ENCODE peak calls at places on chromosomes 2 and 18, in nine cellular contexts. E is WERI-Rb-1, O is fibroblast of pulmonary artery, T is foreskin fibroblast, V is fibroblast of lung, R is H1, C is uterus, D is Panc1, B is suprapubic skin. P is an unnamed sample.

GRCh38 chr2:203706403-203706802 is at the start of gene CD28:
- DNase-seq in O (no peak), R (no peak), T (no peak), V (no peak), E (no peak), D (no peak), C (no peak), B (no peak), P (no peak)

GRCh38 chr18:384897-385296 is 115.6 kb downstream of the COLEC12 start:
- DNase-seq in R (no peak), V (no peak), O (no peak), B (no peak), D (no peak), E (peak), T (no peak), C (no peak), P (no peak)

GRCh38 chr2:176423819-176424218 is 154.6 kb downstream of the MTX2 start:
- DNase-seq in B (no peak), O (no peak), T (no peak), C (no peak), R (no peak), D (no peak), V (no peak), E (no peak), P (no peak)

GRCh38 chr2:65382776-65383357 is 49.5 kb downstream of the SPRED2 start:
- DNase-seq in R (no peak), V (peak), B (peak), O (peak), E (no peak), C (peak), T (peak), D (no peak), P (peak)

GRCh38 chr2:149037851-149038250 is 648 bp upstream of the LYPD6B start:
- DNase-seq in V (no peak), C (no peak), R (no peak), B (no peak), D (no peak), O (no peak), T (no peak), E (peak), P (no peak)

GRCh38 chr2:157468931-157469708 is 25.2 kb upstream of the CYTIP start:
- DNase-seq in T (peak), C (no peak), O (peak), R (no peak), B (no peak), V (peak), D (no peak), E (no peak), P (peak)

GRCh38 chr2:197668296-197668695 is 7.1 kb downstream of the RFTN2 start:
- DNase-seq in E (no peak), T (no peak), C (no peak), B (no peak), O (no peak), D (no peak), R (no peak), V (no peak), P (no peak)

GRCh38 chr2:67339234-67339885 is 57.8 kb upstream of the ETAA1 start:
- DNase-seq in R (no peak), V (no peak), C (no peak), E (no peak), T (no peak), B (no peak), D (no peak), O (no peak), P (no peak)

GRCh38 chr2:13884271-13884976 is 748.1 kb upstream of the LRATD1 start:
- DNase-seq in B (no peak), T (no peak), C (no peak), D (no peak), E (no peak), V (peak), O (peak), R (no peak), P (no peak)

GRCh38 chr2:202814226-202814625 is 57.3 kb downstream of the ICA1L start:
- DNase-seq in T (no peak), O (no peak), D (no peak), R (no peak), E (no peak), V (no peak), C (no peak), B (no peak), P (no peak)

GRCh38 chr18:33184178-33184577 is 256.3 kb downstream of the CCDC178 start:
- DNase-seq in E (no peak), C (no peak), V (peak), O (peak), D (no peak), B (no peak), T (no peak), R (no peak), P (peak)

GRCh38 chr18:38654966-38655365 is 1089.4 kb upstream of the CELF4 start:
- DNase-seq in V (peak), D (no peak), O (peak), T (no peak), R (no peak), B (no peak), C (no peak), E (no peak), P (no peak)

GRCh38 chr2:155930312-155930711 is 402.2 kb downstream of the NR4A2 start:
- DNase-seq in O (no peak), E (no peak), R (no peak), T (no peak), D (no peak), B (no peak), C (no peak), V (no peak), P (no peak)

GRCh38 chr18:44789704-44790103 is 109.0 kb downstream of the SETBP1 start:
- DNase-seq in R (no peak), C (peak), B (no peak), O (peak), V (no peak), E (no peak), T (peak), D (no peak), P (no peak)

GRCh38 chr2:143397886-143398614 is 268.8 kb downstream of the ARHGAP15 start:
- DNase-seq in E (no peak), V (peak), C (no peak), T (peak), R (no peak), O (peak), D (no peak), B (no peak), P (peak)

GRCh38 chr2:21386666-21387065 is 262.9 kb downstream of the TDRD15 start:
- DNase-seq in D (no peak), V (no peak), T (no peak), E (no peak), C (no peak), B (no peak), R (no peak), O (no peak), P (no peak)

GRCh38 chr2:21396252-21396651 is 272.5 kb downstream of the TDRD15 start:
- DNase-seq in T (no peak), O (no peak), B (no peak), R (no peak), D (no peak), V (no peak), C (no peak), E (no peak), P (peak)

GRCh38 chr2:21395366-21395765 is 271.6 kb downstream of the TDRD15 start:
- DNase-seq in O (no peak), B (no peak), V (no peak), R (no peak), C (no peak), T (no peak), E (peak), D (no peak), P (peak)

DNA sequence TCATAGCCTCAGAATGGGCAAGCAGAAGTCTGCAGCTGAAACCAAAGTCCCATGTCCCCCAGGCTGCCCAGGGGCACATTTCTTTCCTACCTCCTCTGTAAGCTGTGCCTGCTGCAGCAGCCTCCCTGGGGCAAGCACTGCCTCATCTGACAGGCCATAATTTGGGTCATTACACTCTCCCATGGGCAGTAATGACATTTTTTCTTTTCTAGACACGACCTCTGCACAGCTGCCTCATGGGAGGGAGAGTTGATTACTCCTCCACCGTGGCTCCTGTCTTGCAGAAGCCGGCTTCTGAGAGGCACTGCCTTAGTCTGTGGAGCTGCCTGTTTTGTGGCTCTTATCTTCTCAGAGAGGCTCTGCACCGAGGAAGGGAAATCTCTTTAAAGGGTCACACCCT is 268.9 kb downstream of the TDRD15 start:
- DNase-seq in B (no peak), D (no peak), T (no peak), O (no peak), V (no peak), R (no peak), C (no peak), E (no peak), P (no peak)
- H3K4me3 ChIP-seq in B (no peak), D (no peak), T (no peak), O (no peak), V (no peak), R (no peak), C (no peak), E (no peak), P (no peak)

GRCh38 chr18:58495202-58495601 is 133.7 kb downstream of the ALPK2 start:
- DNase-seq in O (no peak), R (no peak), C (no peak), E (no peak), V (peak), T (peak), D (no peak), B (no peak), P (peak)

GRCh38 chr18:58497845-58498244 is 131.0 kb downstream of the ALPK2 start:
- DNase-seq in E (no peak), D (no peak), C (no peak), R (no peak), V (no peak), B (no peak), T (peak), O (peak), P (peak)

GRCh38 chr18:58495634-58496033 is 133.3 kb downstream of the ALPK2 start:
- DNase-seq in C (no peak), D (no peak), R (no peak), T (no peak), V (no peak), E (no peak), O (no peak), B (no peak), P (no peak)

GRCh38 chr18:58496937-58497336 is 132.0 kb downstream of the ALPK2 start:
- DNase-seq in B (peak), E (peak), C (no peak), O (peak), V (no peak), D (no peak), T (no peak), R (no peak), P (no peak)

GRCh38 chr18:58496231-58496630 is 132.7 kb downstream of the ALPK2 start:
- DNase-seq in V (no peak), O (no peak), D (no peak), B (no peak), R (no peak), E (no peak), C (no peak), T (peak), P (no peak)
- TF ChIP-seq CTCF in V (no peak), O (no peak), D (no peak), B (no peak), R (no peak), E (no peak), C (no peak), T (no peak), P (no peak)

DNA sequence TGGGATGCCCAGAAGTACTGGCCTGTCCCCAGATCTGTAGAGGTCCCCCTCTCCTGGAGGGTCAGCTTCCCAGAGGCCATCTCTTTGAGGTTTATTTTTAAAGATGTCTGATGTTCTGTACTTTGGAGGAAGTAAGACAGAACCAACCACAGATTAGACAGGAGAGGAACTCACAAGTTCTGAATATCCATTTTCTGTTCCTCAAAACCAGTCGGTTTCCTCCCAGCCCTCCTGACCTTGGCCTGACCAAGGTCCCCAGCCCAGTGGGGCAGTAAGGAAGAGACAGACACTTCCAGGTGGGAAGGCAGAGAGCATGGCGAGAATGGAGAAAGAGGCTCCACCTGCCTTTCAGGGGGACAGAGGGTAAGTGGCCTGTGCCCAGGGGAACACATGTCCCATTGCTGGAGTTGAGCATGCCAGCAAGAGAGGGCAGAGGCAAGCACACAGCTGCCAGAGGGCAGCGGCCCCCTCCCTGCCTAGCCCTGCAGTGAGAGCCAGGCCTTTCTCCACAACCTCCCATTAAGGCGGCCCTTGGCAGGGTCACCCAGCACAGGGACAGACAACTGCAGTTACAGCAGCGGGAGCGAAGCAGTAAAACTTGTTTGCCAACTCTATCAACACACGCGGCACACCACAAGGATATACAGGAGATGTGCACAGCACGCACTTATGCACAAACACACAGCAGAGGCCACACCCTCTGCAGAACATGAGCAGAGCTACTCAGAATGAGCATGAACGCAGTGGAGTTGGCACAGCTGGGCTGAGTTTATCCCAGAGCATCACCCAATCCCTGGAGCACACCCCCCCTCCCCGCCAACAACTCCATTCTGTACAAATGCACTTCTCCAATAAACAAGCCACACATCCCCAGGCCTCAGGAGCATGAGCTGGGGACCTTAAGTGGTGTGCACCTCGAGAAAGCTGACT is 18.5 kb upstream of the SEMA4C start:
- DNase-seq in B (no peak), V (no peak), D (no peak), R (no peak), C (no peak), T (peak), E (no peak), O (no peak), P (no peak)
- H3K4me3 ChIP-seq in B (peak), V (no peak), D (no peak), R (no peak), C (no peak), T (no peak), E (no peak), O (no peak), P (no peak)

GRCh38 chr18:49886891-49887764 is 73.8 kb upstream of the ACAA2 start:
- DNase-seq in T (no peak), C (no peak), E (peak), V (no peak), O (no peak), R (no peak), D (no peak), B (no peak), P (no peak)
- TF ChIP-seq CTCF in T (no peak), C (no peak), E (peak), V (no peak), O (peak), R (peak), D (peak), B (no peak), P (peak)

DNA sequence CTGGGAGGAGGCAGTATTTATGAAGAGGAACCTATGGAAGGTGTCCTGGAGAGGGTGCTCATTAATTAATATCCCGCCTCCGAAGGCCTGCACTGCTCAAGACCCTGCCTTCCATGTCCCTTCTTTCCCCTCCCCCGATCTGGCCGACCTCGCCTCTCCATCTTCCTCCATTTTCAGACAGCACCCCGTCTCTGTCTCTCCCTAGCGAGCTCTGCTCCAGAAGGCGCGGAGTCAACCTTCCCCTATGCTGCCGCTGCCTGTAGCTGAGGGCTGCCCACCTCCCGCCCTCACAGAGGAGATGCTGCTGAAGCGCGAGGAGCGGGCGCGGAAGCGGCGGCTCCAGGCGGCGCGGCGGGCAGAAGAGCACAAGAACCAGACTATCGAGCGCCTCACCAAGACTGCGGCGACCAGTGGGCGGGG is 1.1 kb upstream of the WBP1 start:
- DNase-seq in O (peak), B (no peak), D (no peak), T (no peak), E (no peak), V (peak), R (no peak), C (no peak), P (peak)
- H3K4me3 ChIP-seq in O (peak), B (peak), D (peak), T (peak), E (peak), V (peak), R (peak), C (peak), P (peak)

GRCh38 chr2:145041706-145042105 is 521.8 kb upstream of the ZEB2 start:
- DNase-seq in D (no peak), R (no peak), C (no peak), E (no peak), V (no peak), T (no peak), B (no peak), O (no peak), P (no peak)

GRCh38 chr2:145040433-145040832 is 520.5 kb upstream of the ZEB2 start:
- DNase-seq in R (no peak), D (no peak), T (no peak), B (no peak), V (no peak), O (peak), E (no peak), C (no peak), P (peak)

GRCh38 chr2:145044506-145044905 is 524.6 kb upstream of the ZEB2 start:
- DNase-seq in O (no peak), E (no peak), B (no peak), D (no peak), C (no peak), T (no peak), R (no peak), V (no peak), P (no peak)

GRCh38 chr2:145047554-145047953 is 527.6 kb upstream of the ZEB2 start:
- DNase-seq in C (no peak), R (no peak), O (no peak), T (no peak), D (no peak), E (no peak), V (no peak), B (no peak), P (no peak)

DNA sequence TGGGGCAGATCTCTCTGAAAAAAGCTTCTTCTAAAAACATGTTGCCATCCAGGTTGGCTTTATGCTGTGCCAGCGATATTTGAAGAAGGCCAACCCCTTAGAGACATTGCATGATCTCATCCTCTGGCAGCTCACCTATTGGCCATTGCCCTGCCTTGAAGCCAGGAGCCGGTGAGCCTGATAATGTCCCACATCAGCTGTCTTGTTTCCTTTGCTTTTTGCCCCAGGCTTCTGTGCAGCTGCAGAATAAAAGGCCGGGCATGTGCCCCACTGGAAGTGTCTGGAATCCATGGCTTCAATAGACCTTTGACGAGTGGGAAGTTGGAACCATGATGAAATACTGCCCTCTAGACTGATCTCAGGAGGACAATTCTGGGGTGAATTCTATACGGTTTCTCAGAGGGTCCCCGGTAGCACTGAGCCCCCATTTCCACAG is 523.5 kb upstream of the ZEB2 start:
- DNase-seq in O (no peak), V (no peak), B (no peak), E (no peak), R (no peak), T (no peak), C (no peak), D (no peak), P (no peak)
- TF ChIP-seq CTCF in O (no peak), V (no peak), B (no peak), E (no peak), R (no peak), T (no peak), C (no peak), D (no peak), P (no peak)

DNA sequence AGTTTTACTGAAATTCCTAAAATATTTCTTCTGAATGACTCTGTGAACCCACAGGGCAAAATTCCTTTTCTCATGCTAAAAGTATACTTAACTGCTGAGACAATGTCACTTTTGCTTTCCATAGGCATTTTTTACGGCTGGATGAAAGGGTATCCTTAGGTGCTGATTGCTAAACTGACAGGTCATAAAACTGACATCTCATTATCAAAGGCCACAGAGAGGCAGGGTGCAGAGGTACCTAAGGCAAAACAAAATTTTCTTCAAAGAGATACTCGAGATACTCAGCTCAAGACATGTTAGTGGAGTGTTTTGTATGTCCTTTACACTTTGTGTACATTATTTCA is 62.0 kb upstream of the WDR75 start:
- DNase-seq in E (no peak), V (peak), T (peak), C (no peak), O (peak), D (no peak), R (peak), B (no peak), P (peak)
- H3K4me3 ChIP-seq in E (no peak), V (no peak), T (peak), C (no peak), O (no peak), D (no peak), R (no peak), B (no peak), P (no peak)

DNA sequence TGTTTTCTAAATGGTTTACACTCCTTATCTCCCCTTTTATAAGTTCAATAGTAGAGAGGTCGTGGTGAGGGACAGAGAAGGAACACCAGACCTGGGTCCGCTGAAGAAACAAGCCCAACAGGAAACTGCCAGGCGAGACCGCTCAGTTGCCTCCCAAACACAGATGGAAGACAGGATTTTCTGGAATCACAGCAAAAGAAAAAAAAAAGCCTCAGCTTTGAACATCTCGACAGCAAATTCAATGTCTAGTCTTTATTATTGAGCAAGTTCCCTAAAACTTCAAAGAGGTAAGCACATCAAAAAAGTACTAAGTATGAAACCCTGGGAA is 33.5 kb upstream of the GNAL start:
- DNase-seq in C (no peak), T (no peak), D (no peak), E (no peak), R (no peak), O (no peak), B (no peak), V (no peak), P (no peak)
- TF ChIP-seq CTCF in C (no peak), T (no peak), D (peak), E (no peak), R (no peak), O (no peak), B (no peak), V (no peak), P (no peak)

GRCh38 chr2:5697554-5697953 is 5.4 kb downstream of the SOX11 start:
- DNase-seq in C (no peak), E (no peak), B (no peak), D (no peak), T (no peak), V (no peak), O (no peak), R (no peak), P (no peak)
- H3K4me3 ChIP-seq in C (no peak), E (peak), B (peak), D (peak), T (peak), V (peak), O (no peak), R (peak), P (peak)

P was measured in choroid plexus epithelial cell.